ENCODE peak calls at places on chromosomes 11 and 22, in ten cellular contexts. One of them, this sample, is unnamed.

GRCh38 chr11:131629925-131630324 is 259.5 kb downstream of the NTM start:
- DNase-seq in thoracic aorta: no peak
- DNase-seq in right lobe of liver: no peak
- DNase-seq in PC-3: no peak
- DNase-seq in effector memory CD4-positive, alpha-beta T cell: no peak
- DNase-seq in GM23248: no peak
- DNase-seq in uterus: no peak
- DNase-seq in Karpas-422: no peak
- DNase-seq in heart left ventricle: no peak
- DNase-seq in mammary epithelial cell: no peak
- DNase-seq in this sample: no peak

GRCh38 chr11:85875505-85875904 is 20.3 kb downstream of the CCDC83 start:
- DNase-seq in thoracic aorta: no peak
- DNase-seq in mammary epithelial cell: peak
- DNase-seq in Karpas-422: no peak
- DNase-seq in effector memory CD4-positive, alpha-beta T cell: no peak
- DNase-seq in PC-3: peak
- DNase-seq in GM23248: peak
- DNase-seq in right lobe of liver: no peak
- DNase-seq in uterus: no peak
- DNase-seq in heart left ventricle: no peak
- DNase-seq in this sample: no peak

GRCh38 chr11:88348870-88349269 is 11.3 kb upstream of the CTSC start:
- DNase-seq in mammary epithelial cell: no peak
- DNase-seq in GM23248: no peak
- DNase-seq in Karpas-422: no peak
- DNase-seq in PC-3: no peak
- DNase-seq in uterus: no peak
- DNase-seq in effector memory CD4-positive, alpha-beta T cell: no peak
- DNase-seq in heart left ventricle: no peak
- DNase-seq in thoracic aorta: no peak
- DNase-seq in right lobe of liver: no peak
- DNase-seq in this sample: no peak

GRCh38 chr22:37331034-37331428 is 48.7 kb downstream of the CYTH4 start:
- DNase-seq in GM23248: peak
- DNase-seq in Karpas-422: no peak
- DNase-seq in thoracic aorta: no peak
- DNase-seq in right lobe of liver: no peak
- DNase-seq in uterus: no peak
- DNase-seq in heart left ventricle: no peak
- DNase-seq in mammary epithelial cell: peak
- DNase-seq in effector memory CD4-positive, alpha-beta T cell: no peak
- DNase-seq in PC-3: peak
- DNase-seq in this sample: no peak

GRCh38 chr11:118691926-118692830 is 12.7 kb upstream of the TREH start:
- DNase-seq in mammary epithelial cell: peak
- DNase-seq in heart left ventricle: no peak
- DNase-seq in PC-3: peak
- DNase-seq in effector memory CD4-positive, alpha-beta T cell: peak
- DNase-seq in uterus: no peak
- DNase-seq in GM23248: peak
- DNase-seq in thoracic aorta: no peak
- DNase-seq in Karpas-422: no peak
- DNase-seq in right lobe of liver: no peak
- DNase-seq in this sample: no peak

GRCh38 chr11:12973529-12974181 is 35.5 kb upstream of the RASSF10 start:
- DNase-seq in right lobe of liver: no peak
- DNase-seq in uterus: no peak
- DNase-seq in heart left ventricle: no peak
- DNase-seq in mammary epithelial cell: no peak
- DNase-seq in PC-3: peak
- DNase-seq in thoracic aorta: no peak
- DNase-seq in Karpas-422: no peak
- DNase-seq in GM23248: no peak
- DNase-seq in effector memory CD4-positive, alpha-beta T cell: no peak
- DNase-seq in this sample: no peak

GRCh38 chr22:37675930-37676571 is 615 bp downstream of the LGALS1 start:
- DNase-seq in effector memory CD4-positive, alpha-beta T cell: no peak
- DNase-seq in Karpas-422: peak
- DNase-seq in uterus: peak
- DNase-seq in thoracic aorta: no peak
- DNase-seq in mammary epithelial cell: no peak
- DNase-seq in PC-3: peak
- DNase-seq in right lobe of liver: peak
- DNase-seq in GM23248: peak
- DNase-seq in heart left ventricle: peak
- DNase-seq in this sample: no peak

GRCh38 chr11:44989831-44990566 is 39.3 kb upstream of the TP53I11 start:
- DNase-seq in mammary epithelial cell: no peak
- DNase-seq in effector memory CD4-positive, alpha-beta T cell: no peak
- DNase-seq in thoracic aorta: no peak
- DNase-seq in right lobe of liver: no peak
- DNase-seq in GM23248: peak
- DNase-seq in heart left ventricle: peak
- DNase-seq in PC-3: no peak
- DNase-seq in uterus: no peak
- DNase-seq in Karpas-422: no peak
- DNase-seq in this sample: no peak

GRCh38 chr11:65300621-65301290 is 13.9 kb upstream of the CDC42EP2 start:
- DNase-seq in uterus: no peak
- DNase-seq in PC-3: no peak
- DNase-seq in heart left ventricle: no peak
- DNase-seq in thoracic aorta: no peak
- DNase-seq in right lobe of liver: peak
- DNase-seq in mammary epithelial cell: no peak
- DNase-seq in Karpas-422: no peak
- DNase-seq in GM23248: no peak
- DNase-seq in effector memory CD4-positive, alpha-beta T cell: no peak
- DNase-seq in this sample: no peak

GRCh38 chr11:37786214-37786755 is 1188.2 kb upstream of the RAG2 start:
- DNase-seq in right lobe of liver: no peak
- DNase-seq in heart left ventricle: no peak
- DNase-seq in thoracic aorta: no peak
- DNase-seq in GM23248: no peak
- DNase-seq in effector memory CD4-positive, alpha-beta T cell: no peak
- DNase-seq in Karpas-422: no peak
- DNase-seq in mammary epithelial cell: peak
- DNase-seq in PC-3: peak
- DNase-seq in uterus: no peak
- DNase-seq in this sample: no peak

GRCh38 chr11:1988667-1989317 is 8.8 kb downstream of the H19 start:
- DNase-seq in mammary epithelial cell: no peak
- DNase-seq in thoracic aorta: no peak
- DNase-seq in PC-3: no peak
- DNase-seq in right lobe of liver: peak
- DNase-seq in uterus: no peak
- DNase-seq in Karpas-422: no peak
- DNase-seq in effector memory CD4-positive, alpha-beta T cell: no peak
- DNase-seq in heart left ventricle: peak
- DNase-seq in GM23248: no peak
- DNase-seq in this sample: no peak

GRCh38 chr11:38582151-38582550 is 1984.1 kb upstream of the RAG2 start:
- DNase-seq in Karpas-422: no peak
- DNase-seq in thoracic aorta: no peak
- DNase-seq in heart left ventricle: no peak
- DNase-seq in mammary epithelial cell: no peak
- DNase-seq in PC-3: peak
- DNase-seq in uterus: no peak
- DNase-seq in GM23248: no peak
- DNase-seq in effector memory CD4-positive, alpha-beta T cell: no peak
- DNase-seq in right lobe of liver: no peak
- DNase-seq in this sample: no peak

GRCh38 chr11:134818531-134818930 is 406.5 kb upstream of the B3GAT1 start:
- DNase-seq in uterus: no peak
- DNase-seq in right lobe of liver: no peak
- DNase-seq in effector memory CD4-positive, alpha-beta T cell: no peak
- DNase-seq in PC-3: peak
- DNase-seq in GM23248: no peak
- DNase-seq in thoracic aorta: no peak
- DNase-seq in Karpas-422: no peak
- DNase-seq in mammary epithelial cell: no peak
- DNase-seq in heart left ventricle: no peak
- DNase-seq in this sample: no peak

GRCh38 chr11:72780291-72781062 is 13.4 kb downstream of the STARD10 start:
- DNase-seq in thoracic aorta: no peak
- DNase-seq in PC-3: no peak
- DNase-seq in heart left ventricle: no peak
- DNase-seq in effector memory CD4-positive, alpha-beta T cell: no peak
- DNase-seq in GM23248: no peak
- DNase-seq in right lobe of liver: no peak
- DNase-seq in mammary epithelial cell: peak
- DNase-seq in Karpas-422: no peak
- DNase-seq in uterus: no peak
- DNase-seq in this sample: no peak

GRCh38 chr11:20964985-20965384 is 295.6 kb downstream of the NELL1 start:
- DNase-seq in mammary epithelial cell: peak
- DNase-seq in right lobe of liver: no peak
- DNase-seq in uterus: no peak
- DNase-seq in Karpas-422: no peak
- DNase-seq in effector memory CD4-positive, alpha-beta T cell: no peak
- DNase-seq in GM23248: peak
- DNase-seq in heart left ventricle: no peak
- DNase-seq in thoracic aorta: no peak
- DNase-seq in PC-3: no peak
- DNase-seq in this sample: no peak

GRCh38 chr22:45645526-45646414 is 25.9 kb upstream of the ATXN10 start:
- DNase-seq in uterus: peak
- DNase-seq in heart left ventricle: peak
- DNase-seq in right lobe of liver: peak
- DNase-seq in mammary epithelial cell: peak
- DNase-seq in PC-3: peak
- DNase-seq in Karpas-422: peak
- DNase-seq in effector memory CD4-positive, alpha-beta T cell: peak
- DNase-seq in thoracic aorta: no peak
- DNase-seq in GM23248: peak
- DNase-seq in this sample: peak

DNA sequence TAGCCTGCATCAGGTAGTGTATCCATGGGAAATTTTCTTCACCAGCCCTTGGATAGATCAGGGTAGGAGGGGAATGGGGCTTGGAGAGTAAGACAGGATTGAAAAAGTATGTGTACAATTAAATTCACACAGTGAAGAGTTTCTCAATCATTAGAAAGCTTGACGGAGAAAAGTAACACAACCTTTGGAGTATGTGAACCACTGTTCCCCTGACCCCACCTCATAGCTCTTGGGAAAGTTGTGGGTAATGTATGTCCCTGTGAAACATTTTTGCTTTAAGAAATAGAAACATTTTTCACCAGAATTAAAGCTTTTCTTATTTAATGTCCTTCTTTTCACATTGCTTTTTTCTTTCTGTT is 297 bp upstream of the CASP1 start:
- DNase-seq in effector memory CD4-positive, alpha-beta T cell: no peak
- DNase-seq in right lobe of liver: no peak
- DNase-seq in thoracic aorta: no peak
- DNase-seq in mammary epithelial cell: no peak
- DNase-seq in GM23248: no peak
- DNase-seq in heart left ventricle: no peak
- DNase-seq in PC-3: no peak
- DNase-seq in uterus: no peak
- DNase-seq in Karpas-422: no peak
- DNase-seq in this sample: no peak
- H3K27ac ChIP-seq in effector memory CD4-positive, alpha-beta T cell: peak
- H3K27ac ChIP-seq in right lobe of liver: peak
- H3K27ac ChIP-seq in thoracic aorta: peak
- H3K27ac ChIP-seq in mammary epithelial cell: no peak
- H3K27ac ChIP-seq in GM23248: peak
- H3K27ac ChIP-seq in heart left ventricle: peak
- H3K27ac ChIP-seq in PC-3: no peak
- H3K27ac ChIP-seq in uterus: peak
- H3K27ac ChIP-seq in Karpas-422: no peak
- H3K27ac ChIP-seq in this sample: no peak

GRCh38 chr11:82756765-82757650 is 23.3 kb upstream of the FAM181B start:
- DNase-seq in thoracic aorta: no peak
- DNase-seq in GM23248: no peak
- DNase-seq in Karpas-422: no peak
- DNase-seq in PC-3: no peak
- DNase-seq in heart left ventricle: no peak
- DNase-seq in effector memory CD4-positive, alpha-beta T cell: no peak
- DNase-seq in mammary epithelial cell: no peak
- DNase-seq in right lobe of liver: no peak
- DNase-seq in uterus: no peak
- DNase-seq in this sample: no peak
- H3K27ac ChIP-seq in thoracic aorta: no peak
- H3K27ac ChIP-seq in GM23248: no peak
- H3K27ac ChIP-seq in Karpas-422: no peak
- H3K27ac ChIP-seq in PC-3: no peak
- H3K27ac ChIP-seq in heart left ventricle: no peak
- H3K27ac ChIP-seq in effector memory CD4-positive, alpha-beta T cell: no peak
- H3K27ac ChIP-seq in mammary epithelial cell: no peak
- H3K27ac ChIP-seq in right lobe of liver: no peak
- H3K27ac ChIP-seq in uterus: no peak
- H3K27ac ChIP-seq in this sample: peak

GRCh38 chr22:24171822-24172221 is 9.5 kb upstream of the SUSD2 start:
- DNase-seq in right lobe of liver: no peak
- DNase-seq in mammary epithelial cell: no peak
- DNase-seq in effector memory CD4-positive, alpha-beta T cell: no peak
- DNase-seq in uterus: no peak
- DNase-seq in heart left ventricle: no peak
- DNase-seq in GM23248: no peak
- DNase-seq in Karpas-422: no peak
- DNase-seq in thoracic aorta: no peak
- DNase-seq in PC-3: no peak
- DNase-seq in this sample: no peak
- H3K27ac ChIP-seq in right lobe of liver: no peak
- H3K27ac ChIP-seq in mammary epithelial cell: no peak
- H3K27ac ChIP-seq in effector memory CD4-positive, alpha-beta T cell: no peak
- H3K27ac ChIP-seq in uterus: no peak
- H3K27ac ChIP-seq in heart left ventricle: peak
- H3K27ac ChIP-seq in GM23248: no peak
- H3K27ac ChIP-seq in Karpas-422: no peak
- H3K27ac ChIP-seq in thoracic aorta: no peak
- H3K27ac ChIP-seq in PC-3: no peak
- H3K27ac ChIP-seq in this sample: no peak

DNA sequence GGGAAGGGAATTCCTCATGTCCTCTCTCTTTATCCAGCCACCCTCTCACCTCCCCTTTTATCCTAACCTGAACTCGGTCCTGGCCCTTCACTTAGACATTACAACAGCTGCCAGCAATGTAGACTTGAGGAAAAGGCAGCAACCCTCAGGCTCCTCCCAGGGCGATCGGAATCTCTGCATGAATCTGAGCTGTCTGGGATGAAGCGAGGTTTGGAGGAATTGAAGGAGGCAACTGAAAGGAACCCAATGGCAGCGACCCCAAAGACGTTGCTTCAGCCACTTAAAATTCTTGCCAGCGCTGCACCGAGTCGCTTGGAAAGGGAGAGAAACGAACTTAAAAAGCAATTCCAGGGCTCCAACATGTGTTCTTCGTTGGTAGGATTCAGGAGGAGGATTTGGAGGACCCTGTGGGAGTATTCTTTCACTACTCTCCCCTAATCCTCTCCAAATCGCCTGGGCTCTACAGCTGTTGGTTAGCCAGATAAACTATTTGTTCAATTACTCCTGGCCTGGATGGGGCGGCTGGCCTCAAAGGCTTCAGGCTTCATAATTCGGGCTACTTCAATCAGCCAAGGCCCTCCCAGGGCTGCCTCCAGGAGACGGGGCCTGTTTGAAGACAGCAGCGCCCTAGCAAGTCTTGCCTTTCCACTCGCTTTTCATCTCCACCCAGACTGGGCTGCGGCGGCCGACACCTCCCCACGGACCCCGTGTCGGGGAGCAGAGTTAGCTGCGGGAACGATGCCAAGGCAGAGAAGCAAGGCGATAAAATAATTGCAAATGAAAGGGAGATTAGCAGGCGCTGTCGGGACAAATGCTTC is 72.4 kb upstream of the TMEM45B start:
- DNase-seq in mammary epithelial cell: no peak
- DNase-seq in right lobe of liver: no peak
- DNase-seq in thoracic aorta: no peak
- DNase-seq in uterus: no peak
- DNase-seq in PC-3: no peak
- DNase-seq in GM23248: peak
- DNase-seq in effector memory CD4-positive, alpha-beta T cell: no peak
- DNase-seq in heart left ventricle: no peak
- DNase-seq in Karpas-422: no peak
- DNase-seq in this sample: no peak
- H3K27ac ChIP-seq in mammary epithelial cell: no peak
- H3K27ac ChIP-seq in right lobe of liver: no peak
- H3K27ac ChIP-seq in thoracic aorta: no peak
- H3K27ac ChIP-seq in uterus: no peak
- H3K27ac ChIP-seq in PC-3: no peak
- H3K27ac ChIP-seq in GM23248: no peak
- H3K27ac ChIP-seq in effector memory CD4-positive, alpha-beta T cell: no peak
- H3K27ac ChIP-seq in heart left ventricle: no peak
- H3K27ac ChIP-seq in Karpas-422: no peak
- H3K27ac ChIP-seq in this sample: no peak

This sample was measured in tibial nerve.